ENCODE peak calls at places on chromosomes 3 and 15, in seven cellular contexts. One of them, this sample, is unnamed.

GRCh38 chr3:72141264-72141663 is 356.3 kb upstream of the PROK2 start:
- DNase-seq in IMR-90: no peak
- DNase-seq in MCF 10A: no peak
- DNase-seq in progenitor cell of endocrine pancreas: no peak
- DNase-seq in Panc1: no peak
- DNase-seq in fibroblast of pulmonary artery: no peak
- DNase-seq in neural progenitor cell: no peak
- DNase-seq in this sample: no peak

GRCh38 chr3:14137445-14137844 is 12.6 kb downstream of the TMEM43 start:
- DNase-seq in IMR-90: no peak
- DNase-seq in progenitor cell of endocrine pancreas: no peak
- DNase-seq in fibroblast of pulmonary artery: no peak
- DNase-seq in MCF 10A: no peak
- DNase-seq in neural progenitor cell: no peak
- DNase-seq in Panc1: no peak
- DNase-seq in this sample: no peak

GRCh38 chr3:56689303-56689702 is 6.2 kb upstream of the TASOR start:
- DNase-seq in neural progenitor cell: no peak
- DNase-seq in MCF 10A: no peak
- DNase-seq in Panc1: no peak
- DNase-seq in IMR-90: no peak
- DNase-seq in fibroblast of pulmonary artery: no peak
- DNase-seq in progenitor cell of endocrine pancreas: no peak
- DNase-seq in this sample: no peak

GRCh38 chr15:70523192-70523591 is 240.2 kb downstream of the UACA start:
- DNase-seq in fibroblast of pulmonary artery: no peak
- DNase-seq in MCF 10A: no peak
- DNase-seq in progenitor cell of endocrine pancreas: no peak
- DNase-seq in IMR-90: no peak
- DNase-seq in Panc1: no peak
- DNase-seq in neural progenitor cell: no peak
- DNase-seq in this sample: no peak

GRCh38 chr3:32719335-32719734 is 34.3 kb downstream of the CNOT10 start:
- DNase-seq in IMR-90: no peak
- DNase-seq in Panc1: no peak
- DNase-seq in MCF 10A: no peak
- DNase-seq in fibroblast of pulmonary artery: no peak
- DNase-seq in progenitor cell of endocrine pancreas: no peak
- DNase-seq in neural progenitor cell: no peak
- DNase-seq in this sample: no peak

GRCh38 chr3:149151843-149152242 is 22.4 kb downstream of the HPS3 start:
- DNase-seq in progenitor cell of endocrine pancreas: no peak
- DNase-seq in fibroblast of pulmonary artery: peak
- DNase-seq in IMR-90: peak
- DNase-seq in MCF 10A: no peak
- DNase-seq in neural progenitor cell: no peak
- DNase-seq in Panc1: no peak
- DNase-seq in this sample: peak

GRCh38 chr3:81382470-81382869 is 379.0 kb downstream of the GBE1 start:
- DNase-seq in IMR-90: no peak
- DNase-seq in neural progenitor cell: no peak
- DNase-seq in Panc1: no peak
- DNase-seq in fibroblast of pulmonary artery: no peak
- DNase-seq in progenitor cell of endocrine pancreas: no peak
- DNase-seq in MCF 10A: no peak
- DNase-seq in this sample: no peak

GRCh38 chr3:111238896-111239295 is 167.3 kb downstream of the NECTIN3 start:
- DNase-seq in Panc1: no peak
- DNase-seq in fibroblast of pulmonary artery: no peak
- DNase-seq in MCF 10A: no peak
- DNase-seq in IMR-90: no peak
- DNase-seq in progenitor cell of endocrine pancreas: no peak
- DNase-seq in neural progenitor cell: no peak
- DNase-seq in this sample: no peak

GRCh38 chr3:88334187-88334868 is 184.6 kb downstream of the C3orf38 start:
- DNase-seq in MCF 10A: no peak
- DNase-seq in IMR-90: no peak
- DNase-seq in progenitor cell of endocrine pancreas: no peak
- DNase-seq in Panc1: no peak
- DNase-seq in neural progenitor cell: no peak
- DNase-seq in fibroblast of pulmonary artery: peak
- DNase-seq in this sample: no peak

GRCh38 chr3:104696470-104696869 is 670.2 kb upstream of the ALCAM start:
- DNase-seq in neural progenitor cell: no peak
- DNase-seq in MCF 10A: no peak
- DNase-seq in progenitor cell of endocrine pancreas: no peak
- DNase-seq in IMR-90: no peak
- DNase-seq in fibroblast of pulmonary artery: no peak
- DNase-seq in Panc1: no peak
- DNase-seq in this sample: no peak

GRCh38 chr15:56964182-56964581 is 45.7 kb downstream of the TCF12 start:
- DNase-seq in fibroblast of pulmonary artery: peak
- DNase-seq in Panc1: no peak
- DNase-seq in MCF 10A: no peak
- DNase-seq in neural progenitor cell: no peak
- DNase-seq in IMR-90: peak
- DNase-seq in progenitor cell of endocrine pancreas: no peak
- DNase-seq in this sample: peak

GRCh38 chr3:150174179-150174578 is 203.5 kb upstream of the PFN2 start:
- DNase-seq in fibroblast of pulmonary artery: peak
- DNase-seq in Panc1: no peak
- DNase-seq in neural progenitor cell: no peak
- DNase-seq in MCF 10A: no peak
- DNase-seq in progenitor cell of endocrine pancreas: no peak
- DNase-seq in IMR-90: no peak
- DNase-seq in this sample: no peak

GRCh38 chr3:129673897-129674797 is 67.7 kb upstream of the PLXND1 start:
- DNase-seq in neural progenitor cell: no peak
- DNase-seq in progenitor cell of endocrine pancreas: no peak
- DNase-seq in fibroblast of pulmonary artery: no peak
- DNase-seq in MCF 10A: no peak
- DNase-seq in IMR-90: no peak
- DNase-seq in Panc1: no peak
- DNase-seq in this sample: no peak

GRCh38 chr3:123576119-123576518 is 8.7 kb downstream of the HACD2 start:
- DNase-seq in IMR-90: peak
- DNase-seq in neural progenitor cell: no peak
- DNase-seq in MCF 10A: no peak
- DNase-seq in Panc1: no peak
- DNase-seq in progenitor cell of endocrine pancreas: no peak
- DNase-seq in fibroblast of pulmonary artery: peak
- DNase-seq in this sample: no peak

GRCh38 chr3:137760341-137761098 is 3.6 kb upstream of the SOX14 start:
- DNase-seq in neural progenitor cell: peak
- DNase-seq in fibroblast of pulmonary artery: no peak
- DNase-seq in Panc1: no peak
- DNase-seq in progenitor cell of endocrine pancreas: no peak
- DNase-seq in IMR-90: no peak
- DNase-seq in MCF 10A: no peak
- DNase-seq in this sample: no peak

GRCh38 chr3:15769256-15769915 is 28.4 kb downstream of the ANKRD28 start:
- DNase-seq in neural progenitor cell: no peak
- DNase-seq in Panc1: no peak
- DNase-seq in MCF 10A: peak
- DNase-seq in IMR-90: no peak
- DNase-seq in progenitor cell of endocrine pancreas: no peak
- DNase-seq in fibroblast of pulmonary artery: no peak
- DNase-seq in this sample: peak

GRCh38 chr3:12195231-12195630 is 36.5 kb upstream of the TIMP4 start:
- DNase-seq in neural progenitor cell: no peak
- DNase-seq in MCF 10A: no peak
- DNase-seq in fibroblast of pulmonary artery: no peak
- DNase-seq in Panc1: no peak
- DNase-seq in IMR-90: peak
- DNase-seq in progenitor cell of endocrine pancreas: no peak
- DNase-seq in this sample: no peak

GRCh38 chr15:59616390-59616789 is 4.8 kb downstream of the GCNT3 start:
- DNase-seq in progenitor cell of endocrine pancreas: no peak
- DNase-seq in MCF 10A: no peak
- DNase-seq in fibroblast of pulmonary artery: no peak
- DNase-seq in Panc1: no peak
- DNase-seq in IMR-90: no peak
- DNase-seq in neural progenitor cell: no peak
- DNase-seq in this sample: no peak

GRCh38 chr15:95868450-95868849 is 462.1 kb upstream of the NR2F2 start:
- DNase-seq in Panc1: no peak
- DNase-seq in fibroblast of pulmonary artery: no peak
- DNase-seq in neural progenitor cell: no peak
- DNase-seq in IMR-90: no peak
- DNase-seq in MCF 10A: no peak
- DNase-seq in progenitor cell of endocrine pancreas: no peak
- DNase-seq in this sample: no peak

GRCh38 chr3:189001559-189001958 is 170.2 kb upstream of the TPRG1 start:
- DNase-seq in progenitor cell of endocrine pancreas: no peak
- DNase-seq in IMR-90: peak
- DNase-seq in MCF 10A: peak
- DNase-seq in fibroblast of pulmonary artery: peak
- DNase-seq in neural progenitor cell: no peak
- DNase-seq in Panc1: peak
- DNase-seq in this sample: peak

GRCh38 chr3:10707089-10707983 is 108.7 kb upstream of the SLC6A11 start:
- DNase-seq in progenitor cell of endocrine pancreas: peak
- DNase-seq in MCF 10A: no peak
- DNase-seq in IMR-90: no peak
- DNase-seq in fibroblast of pulmonary artery: no peak
- DNase-seq in Panc1: no peak
- DNase-seq in neural progenitor cell: peak
- DNase-seq in this sample: no peak
- TF ChIP-seq CTCF in progenitor cell of endocrine pancreas: peak
- TF ChIP-seq CTCF in MCF 10A: no peak
- TF ChIP-seq CTCF in IMR-90: no peak
- TF ChIP-seq CTCF in fibroblast of pulmonary artery: no peak
- TF ChIP-seq CTCF in Panc1: peak
- TF ChIP-seq CTCF in neural progenitor cell: peak
- TF ChIP-seq CTCF in this sample: no peak

GRCh38 chr15:88428805-88429605 is 38.2 kb downstream of the MRPL46 start:
- DNase-seq in progenitor cell of endocrine pancreas: no peak
- DNase-seq in Panc1: no peak
- DNase-seq in neural progenitor cell: no peak
- DNase-seq in fibroblast of pulmonary artery: no peak
- DNase-seq in IMR-90: no peak
- DNase-seq in MCF 10A: no peak
- DNase-seq in this sample: no peak

GRCh38 chr15:88431441-88431840 is 35.7 kb downstream of the MRPL46 start:
- DNase-seq in Panc1: no peak
- DNase-seq in neural progenitor cell: peak
- DNase-seq in IMR-90: no peak
- DNase-seq in progenitor cell of endocrine pancreas: no peak
- DNase-seq in fibroblast of pulmonary artery: no peak
- DNase-seq in MCF 10A: no peak
- DNase-seq in this sample: no peak

GRCh38 chr15:88433046-88433685 is 34.0 kb downstream of the MRPL46 start:
- DNase-seq in Panc1: no peak
- DNase-seq in IMR-90: no peak
- DNase-seq in progenitor cell of endocrine pancreas: no peak
- DNase-seq in neural progenitor cell: no peak
- DNase-seq in fibroblast of pulmonary artery: no peak
- DNase-seq in MCF 10A: no peak
- DNase-seq in this sample: no peak

GRCh38 chr15:88428053-88428452 is 39.1 kb downstream of the MRPL46 start:
- DNase-seq in neural progenitor cell: no peak
- DNase-seq in progenitor cell of endocrine pancreas: no peak
- DNase-seq in IMR-90: no peak
- DNase-seq in MCF 10A: no peak
- DNase-seq in Panc1: no peak
- DNase-seq in fibroblast of pulmonary artery: no peak
- DNase-seq in this sample: no peak

DNA sequence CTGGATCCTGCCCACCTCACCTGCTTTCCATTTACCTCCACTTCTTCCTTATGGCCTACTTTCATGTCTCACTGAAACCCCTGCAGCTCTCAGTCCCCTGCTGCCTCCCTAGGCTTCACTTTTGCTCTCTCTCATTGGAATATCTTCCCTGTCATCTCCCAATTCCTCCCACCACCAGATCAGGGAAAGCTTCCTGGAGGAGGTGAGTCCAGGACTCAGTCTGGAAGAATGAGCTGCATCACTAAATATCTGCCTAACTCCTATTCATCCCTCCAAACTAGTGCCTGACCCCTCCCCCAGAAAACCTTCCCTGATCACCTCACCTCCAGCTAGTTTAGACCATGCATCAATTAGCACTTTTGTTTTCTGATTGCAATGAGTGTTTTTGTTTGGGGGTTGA is 37.1 kb downstream of the MRPL46 start:
- DNase-seq in progenitor cell of endocrine pancreas: no peak
- DNase-seq in neural progenitor cell: no peak
- DNase-seq in fibroblast of pulmonary artery: no peak
- DNase-seq in IMR-90: no peak
- DNase-seq in MCF 10A: no peak
- DNase-seq in Panc1: no peak
- DNase-seq in this sample: no peak
- TF ChIP-seq CTCF in progenitor cell of endocrine pancreas: no peak
- TF ChIP-seq CTCF in neural progenitor cell: no peak
- TF ChIP-seq CTCF in fibroblast of pulmonary artery: no peak
- TF ChIP-seq CTCF in IMR-90: no peak
- TF ChIP-seq CTCF in MCF 10A: no peak
- TF ChIP-seq CTCF in Panc1: no peak
- TF ChIP-seq CTCF in this sample: no peak

DNA sequence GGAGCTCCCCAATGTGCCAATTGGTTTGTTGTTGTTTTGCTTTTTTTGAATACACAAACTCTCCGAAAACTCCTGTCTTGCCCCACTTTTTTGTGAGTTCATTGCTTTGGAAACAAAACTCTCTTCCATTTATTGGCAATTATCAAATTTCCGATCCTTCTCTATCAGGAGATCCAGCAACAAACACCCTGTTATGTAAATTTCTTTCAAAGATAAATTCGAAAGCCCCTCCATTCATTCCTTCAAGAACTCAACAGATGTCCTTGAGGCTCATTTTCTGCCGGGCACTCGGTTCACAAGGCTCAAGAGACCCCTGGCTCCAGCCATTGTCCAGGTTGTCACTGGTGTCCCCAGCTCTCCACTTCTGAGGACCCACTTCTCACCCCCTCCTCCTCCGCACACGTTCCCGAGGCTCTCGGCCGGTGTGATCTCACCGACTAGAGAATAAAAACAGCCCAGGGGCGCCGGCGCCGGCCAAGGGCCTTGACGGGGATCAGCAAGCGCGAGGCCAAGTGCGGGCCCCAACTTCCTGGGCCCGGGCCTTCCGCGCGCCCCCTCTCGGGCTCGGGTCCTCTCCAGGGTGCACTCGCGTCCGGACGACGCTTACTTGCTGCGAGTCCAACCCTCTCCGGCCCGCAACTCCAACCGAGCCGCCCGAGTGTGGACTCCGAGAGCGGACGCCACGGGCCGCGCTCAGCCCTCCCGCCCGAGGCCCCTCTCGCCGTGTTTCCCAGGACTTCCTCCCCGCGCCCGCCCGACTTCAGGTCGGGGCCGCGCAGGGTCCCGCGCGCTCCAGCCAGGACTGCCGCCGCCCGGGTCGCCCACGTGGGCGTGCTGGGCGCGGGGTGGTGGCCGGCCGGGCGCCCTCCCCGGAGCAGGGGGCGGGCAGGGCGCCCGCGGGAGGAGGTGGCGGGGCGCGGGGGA is 533 bp upstream of the SMAD3 start:
- DNase-seq in IMR-90: no peak
- DNase-seq in fibroblast of pulmonary artery: no peak
- DNase-seq in neural progenitor cell: peak
- DNase-seq in Panc1: no peak
- DNase-seq in MCF 10A: peak
- DNase-seq in progenitor cell of endocrine pancreas: peak
- DNase-seq in this sample: no peak
- TF ChIP-seq CTCF in IMR-90: peak
- TF ChIP-seq CTCF in fibroblast of pulmonary artery: no peak
- TF ChIP-seq CTCF in neural progenitor cell: peak
- TF ChIP-seq CTCF in Panc1: peak
- TF ChIP-seq CTCF in MCF 10A: no peak
- TF ChIP-seq CTCF in progenitor cell of endocrine pancreas: peak
- TF ChIP-seq CTCF in this sample: no peak

GRCh38 chr15:86178845-86179244 is 99.2 kb downstream of the AGBL1 start:
- DNase-seq in fibroblast of pulmonary artery: no peak
- DNase-seq in IMR-90: no peak
- DNase-seq in progenitor cell of endocrine pancreas: no peak
- DNase-seq in MCF 10A: no peak
- DNase-seq in neural progenitor cell: peak
- DNase-seq in Panc1: no peak
- DNase-seq in this sample: no peak
- TF ChIP-seq CTCF in fibroblast of pulmonary artery: no peak
- TF ChIP-seq CTCF in IMR-90: no peak
- TF ChIP-seq CTCF in progenitor cell of endocrine pancreas: peak
- TF ChIP-seq CTCF in MCF 10A: no peak
- TF ChIP-seq CTCF in neural progenitor cell: peak
- TF ChIP-seq CTCF in Panc1: peak
- TF ChIP-seq CTCF in this sample: no peak

This sample was measured in A673.